ENCODE peak calls at places on chromosomes 1 and 21, in four cellular contexts. One of them, this sample, is unnamed.

GRCh38 chr1:221794079-221794670 is 52.3 kb upstream of the DUSP10 start:
- DNase-seq in K562: no peak
- DNase-seq in GM12878: peak
- DNase-seq in GM12891: no peak
- DNase-seq in this sample: no peak

GRCh38 chr1:9601942-9602793 is 13.5 kb downstream of the TMEM201 start:
- DNase-seq in GM12878: no peak
- DNase-seq in GM12891: no peak
- DNase-seq in K562: no peak
- DNase-seq in this sample: no peak

GRCh38 chr1:230572121-230573083 is 69.9 kb upstream of the COG2 start:
- DNase-seq in GM12891: no peak
- DNase-seq in GM12878: no peak
- DNase-seq in K562: no peak
- DNase-seq in this sample: peak

GRCh38 chr1:246608616-246609376 is 42.5 kb downstream of the CNST start:
- DNase-seq in GM12891: no peak
- DNase-seq in K562: no peak
- DNase-seq in GM12878: no peak
- DNase-seq in this sample: peak

GRCh38 chr1:235883261-235883927 is 16.7 kb upstream of the LYST start:
- DNase-seq in K562: no peak
- DNase-seq in GM12891: no peak
- DNase-seq in GM12878: peak
- DNase-seq in this sample: no peak

GRCh38 chr21:40011371-40011770 is 144.1 kb downstream of the PCP4 start:
- DNase-seq in GM12878: no peak
- DNase-seq in K562: no peak
- DNase-seq in GM12891: no peak
- DNase-seq in this sample: no peak

GRCh38 chr1:203137324-203137723 is 9.8 kb downstream of the ADORA1 start:
- DNase-seq in GM12891: no peak
- DNase-seq in K562: no peak
- DNase-seq in GM12878: no peak
- DNase-seq in this sample: no peak

GRCh38 chr1:58754056-58754613 is 29.7 kb downstream of the JUN start:
- DNase-seq in GM12878: no peak
- DNase-seq in GM12891: no peak
- DNase-seq in K562: no peak
- DNase-seq in this sample: no peak

GRCh38 chr1:245837741-245838140 is 669.3 kb downstream of the SMYD3 start:
- DNase-seq in GM12891: no peak
- DNase-seq in K562: no peak
- DNase-seq in GM12878: no peak
- DNase-seq in this sample: no peak

GRCh38 chr1:29685387-29685786 is 449.1 kb downstream of the PTPRU start:
- DNase-seq in GM12891: no peak
- DNase-seq in K562: no peak
- DNase-seq in GM12878: no peak
- DNase-seq in this sample: no peak

GRCh38 chr1:54596756-54597155 is 26.6 kb downstream of the FAM151A start:
- DNase-seq in GM12891: no peak
- DNase-seq in K562: no peak
- DNase-seq in GM12878: no peak
- DNase-seq in this sample: no peak

GRCh38 chr1:24119859-24120756 is 8.2 kb upstream of the MYOM3 start:
- DNase-seq in K562: no peak
- DNase-seq in GM12878: no peak
- DNase-seq in GM12891: no peak
- DNase-seq in this sample: no peak

GRCh38 chr21:32457360-32457840 is 44.9 kb downstream of the EVA1C start:
- DNase-seq in GM12891: no peak
- DNase-seq in K562: peak
- DNase-seq in GM12878: no peak
- DNase-seq in this sample: no peak

GRCh38 chr1:21510113-21510493 is 880 bp downstream of the ALPL start:
- DNase-seq in GM12891: no peak
- DNase-seq in GM12878: no peak
- DNase-seq in K562: no peak
- DNase-seq in this sample: no peak

GRCh38 chr1:9784508-9785133 is 39.1 kb downstream of the CLSTN1 start:
- DNase-seq in GM12878: peak
- DNase-seq in GM12891: no peak
- DNase-seq in K562: peak
- DNase-seq in this sample: peak

GRCh38 chr1:156797212-156797871 is 19.3 kb downstream of the SH2D2A start:
- DNase-seq in GM12891: no peak
- DNase-seq in K562: peak
- DNase-seq in GM12878: no peak
- DNase-seq in this sample: no peak

GRCh38 chr1:11501491-11501897 is 22.5 kb downstream of the DISP3 start:
- DNase-seq in GM12891: no peak
- DNase-seq in GM12878: no peak
- DNase-seq in K562: no peak
- DNase-seq in this sample: no peak

GRCh38 chr1:228175316-228176023 is 9.9 kb downstream of the IBA57 start:
- DNase-seq in K562: no peak
- DNase-seq in GM12878: no peak
- DNase-seq in GM12891: no peak
- DNase-seq in this sample: no peak

GRCh38 chr1:100396651-100397050 is 44.3 kb downstream of the CDC14A start:
- DNase-seq in GM12878: no peak
- DNase-seq in GM12891: no peak
- DNase-seq in K562: no peak
- DNase-seq in this sample: no peak

GRCh38 chr1:203673550-203674411 is 47.1 kb downstream of the ATP2B4 start:
- DNase-seq in K562: peak
- DNase-seq in GM12891: peak
- DNase-seq in GM12878: no peak
- DNase-seq in this sample: peak

GRCh38 chr1:43541721-43542401 is 11.2 kb downstream of the PTPRF start:
- DNase-seq in K562: no peak
- DNase-seq in GM12891: no peak
- DNase-seq in GM12878: no peak
- DNase-seq in this sample: no peak

GRCh38 chr21:46437096-46437498 is 21.6 kb upstream of the DIP2A start:
- DNase-seq in GM12891: no peak
- DNase-seq in GM12878: no peak
- DNase-seq in K562: no peak
- DNase-seq in this sample: no peak

GRCh38 chr21:46437511-46437910 is 21.2 kb upstream of the DIP2A start:
- DNase-seq in K562: no peak
- DNase-seq in GM12891: no peak
- DNase-seq in GM12878: no peak
- DNase-seq in this sample: no peak

GRCh38 chr21:46436586-46436985 is 22.1 kb upstream of the DIP2A start:
- DNase-seq in K562: no peak
- DNase-seq in GM12878: no peak
- DNase-seq in GM12891: no peak
- DNase-seq in this sample: peak

GRCh38 chr21:46434322-46434958 is 24.3 kb upstream of the DIP2A start:
- DNase-seq in GM12891: no peak
- DNase-seq in GM12878: no peak
- DNase-seq in K562: no peak
- DNase-seq in this sample: no peak

GRCh38 chr21:46435786-46436227 is 22.9 kb upstream of the DIP2A start:
- DNase-seq in K562: no peak
- DNase-seq in GM12878: no peak
- DNase-seq in GM12891: no peak
- DNase-seq in this sample: no peak
- TF ChIP-seq SPI1 in K562: no peak
- TF ChIP-seq SPI1 in GM12878: no peak
- TF ChIP-seq SPI1 in GM12891: no peak
- TF ChIP-seq SPI1 in this sample: no peak

GRCh38 chr1:37497832-37498231 is 16.7 kb downstream of the MEAF6 start:
- DNase-seq in K562: no peak
- DNase-seq in GM12878: no peak
- DNase-seq in GM12891: no peak
- DNase-seq in this sample: no peak
- TF ChIP-seq SPI1 in K562: no peak
- TF ChIP-seq SPI1 in GM12878: no peak
- TF ChIP-seq SPI1 in GM12891: no peak
- TF ChIP-seq SPI1 in this sample: no peak

DNA sequence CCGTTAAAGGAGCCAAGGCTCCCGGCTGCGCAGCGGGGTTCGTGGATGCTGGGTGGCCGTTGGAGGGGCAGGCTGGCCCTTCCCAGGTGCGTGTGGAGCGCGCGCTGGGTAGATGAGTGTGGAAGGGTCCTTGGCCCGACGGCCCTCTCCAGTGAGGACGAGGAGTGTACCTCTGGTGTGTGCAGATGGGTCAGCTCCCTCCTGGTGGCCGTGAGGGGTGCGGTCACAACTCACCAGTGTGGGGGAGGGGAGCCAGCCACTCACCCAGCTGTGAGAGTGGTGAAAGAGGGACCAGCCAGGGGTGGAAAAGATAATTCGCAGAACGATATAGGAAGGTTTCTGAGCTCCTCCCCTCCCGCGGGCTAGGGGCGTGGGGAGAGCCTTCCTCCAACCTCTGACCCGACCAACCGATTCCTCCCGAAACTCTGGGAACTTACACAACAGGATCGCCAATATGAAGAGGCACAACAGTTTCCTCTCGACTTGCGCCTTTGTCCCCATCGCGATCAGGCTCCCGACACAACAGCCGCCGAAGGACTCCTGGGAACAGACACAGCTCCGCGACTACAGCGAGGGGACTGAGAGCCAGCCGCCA is at the start of gene F11R:
- DNase-seq in GM12878: no peak
- DNase-seq in GM12891: no peak
- DNase-seq in K562: peak
- DNase-seq in this sample: peak
- TF ChIP-seq SPI1 in GM12878: no peak
- TF ChIP-seq SPI1 in GM12891: no peak
- TF ChIP-seq SPI1 in K562: no peak
- TF ChIP-seq SPI1 in this sample: no peak

GRCh38 chr1:70745199-70745598 is 302.4 kb downstream of the PTGER3 start:
- DNase-seq in GM12878: no peak
- DNase-seq in K562: no peak
- DNase-seq in GM12891: no peak
- DNase-seq in this sample: no peak
- TF ChIP-seq SPI1 in GM12878: no peak
- TF ChIP-seq SPI1 in K562: no peak
- TF ChIP-seq SPI1 in GM12891: no peak
- TF ChIP-seq SPI1 in this sample: no peak

GRCh38 chr1:160080381-160081100 is 797 bp upstream of the KCNJ9 start:
- DNase-seq in GM12878: no peak
- DNase-seq in GM12891: no peak
- DNase-seq in K562: no peak
- DNase-seq in this sample: no peak

GRCh38 chr1:160079448-160079847 is 1.9 kb upstream of the KCNJ9 start:
- DNase-seq in GM12891: no peak
- DNase-seq in GM12878: no peak
- DNase-seq in K562: no peak
- DNase-seq in this sample: no peak

GRCh38 chr1:160076295-160076694 is 5.0 kb upstream of the KCNJ9 start:
- DNase-seq in GM12878: no peak
- DNase-seq in K562: no peak
- DNase-seq in GM12891: no peak
- DNase-seq in this sample: no peak

GRCh38 chr1:160077496-160077895 is 3.8 kb upstream of the KCNJ9 start:
- DNase-seq in K562: no peak
- DNase-seq in GM12878: no peak
- DNase-seq in GM12891: no peak
- DNase-seq in this sample: peak

GRCh38 chr1:160078392-160079195 is 2.7 kb upstream of the KCNJ9 start:
- DNase-seq in GM12878: no peak
- DNase-seq in K562: peak
- DNase-seq in GM12891: peak
- DNase-seq in this sample: peak
- TF ChIP-seq SPI1 in GM12878: no peak
- TF ChIP-seq SPI1 in K562: no peak
- TF ChIP-seq SPI1 in GM12891: no peak
- TF ChIP-seq SPI1 in this sample: no peak

GRCh38 chr21:44496900-44497550 is 41.7 kb downstream of the LRRC3 start:
- DNase-seq in GM12891: no peak
- DNase-seq in K562: no peak
- DNase-seq in GM12878: no peak
- DNase-seq in this sample: no peak

GRCh38 chr21:44494418-44494817 is 39.1 kb downstream of the LRRC3 start:
- DNase-seq in K562: no peak
- DNase-seq in GM12891: no peak
- DNase-seq in GM12878: no peak
- DNase-seq in this sample: no peak

GRCh38 chr21:44495641-44496040 is 40.3 kb downstream of the LRRC3 start:
- DNase-seq in GM12891: no peak
- DNase-seq in GM12878: no peak
- DNase-seq in K562: no peak
- DNase-seq in this sample: no peak

GRCh38 chr21:44496196-44496899 is 41.0 kb downstream of the LRRC3 start:
- DNase-seq in GM12891: no peak
- DNase-seq in K562: no peak
- DNase-seq in GM12878: no peak
- DNase-seq in this sample: no peak

GRCh38 chr21:44494956-44495355 is 39.6 kb downstream of the LRRC3 start:
- DNase-seq in GM12891: no peak
- DNase-seq in K562: no peak
- DNase-seq in GM12878: no peak
- DNase-seq in this sample: no peak
- TF ChIP-seq SPI1 in GM12891: no peak
- TF ChIP-seq SPI1 in K562: no peak
- TF ChIP-seq SPI1 in GM12878: no peak
- TF ChIP-seq SPI1 in this sample: no peak